ENCODE peak calls at places on chromosomes 16 and 17, in four cellular contexts. G is cardiac fibroblast, Y is mucosa of gallbladder, S is tibial artery. B is an unnamed sample.
A peak's percentile ranks its signal among the peaks of the same experiment; 100 is the strongest.

GRCh38 chr17:32805029-32805976 is 71.6 kb downstream of the MYO1D start:
- DNase-seq in S (no peak), G (no peak), Y (no peak), B (no peak)

GRCh38 chr16:14168146-14168545 is 97.0 kb downstream of the MRTFB start:
- DNase-seq in S (no peak), Y (no peak), G (no peak), B (no peak)

GRCh38 chr16:27449434-27450188 is 47.6 kb downstream of the IL21R start:
- DNase-seq in Y (peak; percentile 16), S (no peak), G (no peak), B (no peak)

GRCh38 chr17:29179232-29180036 is 764 bp downstream of the MYO18A start:
- DNase-seq in Y (no peak), S (no peak), G (no peak), B (peak; percentile 17)

GRCh38 chr17:42679492-42680330 is 1.9 kb downstream of the CCR10 start:
- DNase-seq in Y (peak; percentile 78), G (peak; percentile 78), S (peak; percentile 67), B (no peak)

GRCh38 chr16:54952195-54952594 is 21.5 kb downstream of the IRX5 start:
- DNase-seq in Y (no peak), S (no peak), G (no peak), B (no peak)

GRCh38 chr16:24670623-24671454 is 58.6 kb upstream of the TNRC6A start:
- DNase-seq in Y (no peak), G (peak; percentile 86), S (peak; percentile 76), B (no peak)

GRCh38 chr17:30824002-30824355 is 513 bp downstream of the CRLF3 start:
- DNase-seq in Y (no peak), G (peak; percentile 16), S (peak; percentile 34), B (no peak)

GRCh38 chr16:81424761-81425160 is 19.8 kb upstream of the CMIP start:
- DNase-seq in Y (no peak), S (no peak), G (peak; percentile 50), B (no peak)

B was measured in NCI-H1436 treated with DMSO at 0.1 percent for 48 hours.